ENCODE peak calls at places on chromosome 5, in eight cellular contexts. Y, D, M, U, Z, T, N and A are unnamed samples.

GRCh38 chr5:73391441-73391871 is 57.1 kb downstream of the FOXD1 start:
- DNase-seq in Y (peak; percentile 68), D (peak; percentile 83), M (no peak), U (no peak), Z (no peak), T (peak; percentile 59), N (no peak), A (peak; percentile 95)

GRCh38 chr5:147396070-147396469 is 113.8 kb downstream of the DPYSL3 start:
- DNase-seq in Y (peak; percentile 32), D (no peak), M (no peak), U (no peak), Z (peak; percentile 48), T (no peak), N (no peak), A (no peak)

GRCh38 chr5:65483474-65484346 is 2.0 kb upstream of the ADAMTS6 start:
- DNase-seq in Y (peak; percentile 56), D (peak; percentile 90), M (peak; percentile 78), U (peak; percentile 82), Z (peak; percentile 88), T (peak; percentile 86), N (no peak), A (peak; percentile 80)

GRCh38 chr5:67004730-67005350 is 191.8 kb downstream of the CD180 start:
- DNase-seq in Y (no peak), D (no peak), M (no peak), U (peak; percentile 48), Z (no peak), T (no peak), N (no peak), A (no peak)

GRCh38 chr5:141617682-141618029 is 1.1 kb downstream of the DIAPH1 start:
- DNase-seq in Y (no peak), D (peak; percentile 22), M (no peak), U (no peak), Z (no peak), T (no peak), N (no peak), A (no peak)

GRCh38 chr5:6359941-6360683 is 18.2 kb downstream of the MED10 start:
- DNase-seq in Y (no peak), D (no peak), M (peak; percentile 35), U (peak; percentile 65), Z (no peak), T (no peak), N (peak; percentile 77), A (no peak)

GRCh38 chr5:61200582-61201155 is 38.4 kb upstream of the SMIM15 start:
- DNase-seq in Y (no peak), D (no peak), M (no peak), U (peak; percentile 10), Z (no peak), T (peak; percentile 26), N (no peak), A (peak; percentile 2)

GRCh38 chr5:78717674-78718073 is 69.1 kb upstream of the LHFPL2 start:
- DNase-seq in Y (no peak), D (no peak), M (no peak), U (no peak), Z (peak; percentile 26), T (peak; percentile 80), N (no peak), A (no peak)

GRCh38 chr5:36685631-36686147 is 79.3 kb downstream of the SLC1A3 start:
- DNase-seq in Y (peak; percentile 52), D (no peak), M (no peak), U (no peak), Z (peak; percentile 47), T (no peak), N (no peak), A (peak; percentile 67)

GRCh38 chr5:32173394-32174010 is 617 bp downstream of the GOLPH3 start:
- DNase-seq in Y (no peak), D (peak; percentile 77), M (peak; percentile 66), U (peak; percentile 76), Z (peak; percentile 75), T (peak; percentile 52), N (peak; percentile 92), A (peak; percentile 66)

GRCh38 chr5:38648703-38649291 is 92.4 kb upstream of the LIFR start:
- DNase-seq in Y (no peak), D (no peak), M (no peak), U (no peak), Z (no peak), T (no peak), N (no peak), A (no peak)

GRCh38 chr5:75012748-75013147 is 39.6 kb downstream of the GCNT4 start:
- DNase-seq in Y (no peak), D (no peak), M (no peak), U (no peak), Z (no peak), T (no peak), N (no peak), A (no peak)

GRCh38 chr5:2137444-2138050 is 254.8 kb upstream of the IRX4 start:
- DNase-seq in Y (no peak), D (no peak), M (no peak), U (no peak), Z (no peak), T (no peak), N (peak; percentile 70), A (no peak)

GRCh38 chr5:73447234-73448071 is 1.1 kb downstream of the FOXD1 start:
- DNase-seq in Y (no peak), D (peak; percentile 67), M (peak; percentile 57), U (peak; percentile 66), Z (peak; percentile 78), T (peak; percentile 75), N (no peak), A (peak; percentile 74)

GRCh38 chr5:81854485-81854884 is 103.6 kb upstream of the SSBP2 start:
- DNase-seq in Y (no peak), D (no peak), M (no peak), U (no peak), Z (peak; percentile 26), T (no peak), N (no peak), A (no peak)

GRCh38 chr5:107809201-107810034 is 138.7 kb upstream of the EFNA5 start:
- DNase-seq in Y (peak; percentile 17), D (no peak), M (no peak), U (peak; percentile 26), Z (peak; percentile 31), T (peak; percentile 48), N (no peak), A (peak; percentile 42)

GRCh38 chr5:40681351-40682311 is 1.9 kb downstream of the PTGER4 start:
- DNase-seq in Y (peak; percentile 36), D (no peak), M (no peak), U (peak; percentile 59), Z (no peak), T (no peak), N (peak; percentile 90), A (peak; percentile 18)

DNA sequence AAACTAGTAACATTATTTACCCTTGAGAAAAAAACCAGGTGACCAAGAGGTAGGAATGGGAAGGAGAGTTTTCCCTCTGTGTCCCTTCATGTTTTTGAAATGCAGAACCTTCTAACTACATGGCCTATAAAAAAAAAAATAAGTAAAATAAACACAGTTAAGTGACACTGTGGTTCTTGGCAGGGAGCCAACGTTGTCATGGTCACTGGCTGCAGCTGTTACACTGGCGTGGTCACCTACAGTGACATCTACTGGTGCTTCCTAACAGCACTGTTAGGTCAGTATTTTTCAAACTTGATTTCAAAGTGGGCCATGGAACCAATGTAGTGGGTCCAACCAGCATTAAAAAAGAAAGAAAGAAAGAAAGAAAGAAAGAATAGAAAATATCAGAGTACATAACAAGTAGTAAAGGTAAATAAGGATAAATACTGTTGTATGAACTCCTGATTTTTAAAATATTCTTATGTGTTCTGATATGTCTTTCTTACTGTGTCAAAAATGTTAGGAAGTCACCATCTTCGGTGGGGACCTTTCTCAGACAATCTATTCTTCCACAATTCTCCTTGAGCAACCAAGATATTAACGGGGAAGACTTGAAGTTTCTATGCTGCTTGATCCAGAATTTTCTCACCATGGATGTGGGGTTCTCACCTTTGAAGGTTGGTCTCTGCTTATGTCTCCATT is 59.1 kb upstream of the PJA2 start:
- DNase-seq in Y (peak; percentile 92), D (peak; percentile 96), M (peak; percentile 91), U (peak; percentile 79), Z (peak; percentile 98), T (peak; percentile 94), N (peak; percentile 98), A (peak; percentile 89)
- TF ChIP-seq CTCF in Y (peak; percentile 76), D (peak; percentile 82), M (peak; percentile 88), U (peak; percentile 71), Z (peak; percentile 86), T (peak; percentile 80), N (no peak), A (peak; percentile 81)

GRCh38 chr5:173324115-173325001 is 3.9 kb downstream of the STC2 start:
- DNase-seq in Y (peak; percentile 96), D (peak; percentile 92), M (no peak), U (no peak), Z (peak; percentile 55), T (peak; percentile 89), N (peak; percentile 94), A (peak; percentile 96)
- H3K4me3 ChIP-seq in Y (peak overlapping the region; percentile 79), D (peak overlapping the region; percentile 90), M (no peak overlapping the region), U (peak overlapping the region; percentile 99), Z (no peak overlapping the region), T (peak overlapping the region; percentile 89), N (no peak overlapping the region), A (peak overlapping the region; percentile 98)

GRCh38 chr5:134026521-134027202 is 21.9 kb upstream of the VDAC1 start:
- DNase-seq in Y (peak; percentile 41), D (peak; percentile 59), M (peak; percentile 69), U (peak; percentile 91), Z (peak; percentile 87), T (peak; percentile 63), N (no peak), A (peak; percentile 63)
- TF ChIP-seq CTCF in Y (peak; percentile 62), D (peak; percentile 58), M (peak; percentile 77), U (peak; percentile 68), Z (peak; percentile 77), T (peak; percentile 44), N (no peak), A (peak; percentile 54)

GRCh38 chr5:134437340-134438267 is 25.9 kb upstream of the CDKN2AIPNL start:
- DNase-seq in Y (no peak), D (peak; percentile 84), M (no peak), U (no peak), Z (no peak), T (peak; percentile 61), N (no peak), A (peak; percentile 34)
- H3K4me3 ChIP-seq in Y (no peak overlapping the region), D (no peak overlapping the region), M (no peak overlapping the region), U (no peak overlapping the region), Z (no peak overlapping the region), T (no peak overlapping the region), N (no peak overlapping the region), A (no peak overlapping the region)